ENCODE peak calls at places on chromosomes 6 and 20, in five cellular contexts. O, V, R, F and Z are unnamed samples.

GRCh38 chr20:24608926-24609667 is 139.7 kb downstream of the SYNDIG1 start:
- DNase-seq in F (no peak), V (no peak), R (no peak), O (peak), Z (no peak)

GRCh38 chr6:18182568-18182967 is 27.3 kb downstream of the KDM1B start:
- DNase-seq in V (no peak), F (no peak), O (no peak), R (no peak), Z (no peak)

GRCh38 chr6:3512832-3513231 is 56.0 kb upstream of the SLC22A23 start:
- DNase-seq in R (no peak), V (no peak), F (no peak), O (no peak), Z (no peak)

GRCh38 chr6:32046450-32047083 is 8.4 kb downstream of the CYP21A2 start:
- DNase-seq in F (no peak), O (peak), V (peak), R (no peak), Z (no peak)

GRCh38 chr6:111750753-111751684 is 122.2 kb downstream of the FYN start:
- DNase-seq in R (no peak), F (no peak), O (no peak), V (no peak), Z (no peak)

GRCh38 chr20:17023811-17024210 is 203.0 kb upstream of the PCSK2 start:
- DNase-seq in O (no peak), R (no peak), V (no peak), F (peak), Z (no peak)

GRCh38 chr6:156949376-156949775 is 172.2 kb downstream of the ARID1B start:
- DNase-seq in F (no peak), R (no peak), V (peak), O (peak), Z (no peak)

GRCh38 chr6:118387921-118388701 is 160.0 kb upstream of the PLN start:
- DNase-seq in F (no peak), R (no peak), V (peak), O (peak), Z (no peak)

GRCh38 chr6:155351273-155352129 is 37.2 kb upstream of the TFB1M start:
- DNase-seq in V (no peak), F (no peak), R (peak), O (no peak), Z (no peak)